ENCODE peak calls at places on chromosome 4, in four cellular contexts. P is HCT116, N is colonic mucosa, R is sigmoid colon. L is an unnamed sample. For H3K27me3, the result is how much of the 10 kb centered on the place peaks cover.

GRCh38 chr4:156773648-156774357 is 197.8 kb downstream of the PDGFC start:
- DNase-seq in R (no peak), N (no peak), P (no peak), L (no peak)

GRCh38 chr4:57148177-57148576 is 38.0 kb upstream of the IGFBP7 start:
- DNase-seq in P (no peak), R (no peak), N (no peak), L (no peak)

GRCh38 chr4:110487873-110488272 is 11.9 kb downstream of the ENPEP start:
- DNase-seq in P (no peak), R (no peak), N (no peak), L (no peak)

GRCh38 chr4:171582961-171583581 is 230.1 kb upstream of the GALNTL6 start:
- DNase-seq in R (no peak), N (no peak), P (no peak), L (no peak)

GRCh38 chr4:151743128-151743854 is 17.5 kb downstream of the GATB start:
- DNase-seq in P (no peak), N (no peak), R (no peak), L (peak)

GRCh38 chr4:42656736-42656985 is 244 bp downstream of the ATP8A1 start:
- DNase-seq in R (no peak), P (no peak), N (no peak), L (no peak)

GRCh38 chr4:137238456-137238855 is 293.8 kb downstream of the PCDH18 start:
- DNase-seq in P (no peak), N (no peak), R (no peak), L (no peak)

GRCh38 chr4:147157860-147158701 is 212.4 kb upstream of the TTC29 start:
- DNase-seq in N (no peak), P (no peak), R (no peak), L (no peak)

GRCh38 chr4:56622176-56622575 is 58.9 kb downstream of the HOPX start:
- DNase-seq in R (no peak), N (no peak), P (no peak), L (no peak)

GRCh38 chr4:152162331-152162697 is 373.6 kb downstream of the FBXW7 start:
- DNase-seq in P (no peak), R (no peak), N (no peak), L (no peak)

GRCh38 chr4:150140774-150141400 is 62.6 kb downstream of the DCLK2 start:
- DNase-seq in R (no peak), N (no peak), P (no peak), L (no peak)

GRCh38 chr4:73801692-73802091 is 34.8 kb upstream of the CXCL6 start:
- DNase-seq in P (no peak), N (no peak), R (no peak), L (no peak)

GRCh38 chr4:69970071-69970470 is 4.5 kb upstream of the CSN2 start:
- DNase-seq in N (no peak), P (no peak), R (no peak), L (no peak)

GRCh38 chr4:88737304-88738015 is 39.8 kb upstream of the NAP1L5 start:
- DNase-seq in N (peak), R (peak), P (no peak), L (peak)

GRCh38 chr4:154551872-154552686 is 1.9 kb upstream of the PLRG1 start:
- DNase-seq in R (peak), P (peak), N (peak), L (peak)

GRCh38 chr4:77201857-77202256 is 44.9 kb downstream of the CCNG2 start:
- DNase-seq in R (no peak), P (no peak), N (no peak), L (no peak)

GRCh38 chr4:173365359-173365996 is 5.3 kb upstream of the SAP30 start:
- DNase-seq in R (peak), N (peak), P (no peak), L (no peak)

GRCh38 chr4:41939016-41939623 is 3.9 kb downstream of the TMEM33 start:
- DNase-seq in R (no peak), N (no peak), P (no peak), L (no peak)

GRCh38 chr4:145935253-145936141 is 3.1 kb downstream of the ZNF827 start:
- DNase-seq in P (no peak), R (no peak), N (peak), L (no peak)

GRCh38 chr4:144547678-144548298 is 98.2 kb upstream of the HHIP start:
- DNase-seq in N (no peak), P (no peak), R (no peak), L (no peak)

GRCh38 chr4:112302320-112303274 is 5.4 kb downstream of the ALPK1 start:
- DNase-seq in R (no peak), N (no peak), P (no peak), L (no peak)

GRCh38 chr4:31088600-31089230 is 368.5 kb downstream of the PCDH7 start:
- DNase-seq in R (no peak), P (peak), N (no peak), L (peak)

GRCh38 chr4:6029254-6029653 is 11.0 kb upstream of the C4orf50 start:
- DNase-seq in R (no peak), N (no peak), P (no peak), L (no peak)

GRCh38 chr4:13891544-13891939 is 264.0 kb upstream of the BOD1L1 start:
- DNase-seq in R (no peak), P (no peak), N (no peak), L (no peak)

GRCh38 chr4:113998531-113998930 is 19.1 kb upstream of the ARSJ start:
- DNase-seq in N (no peak), R (no peak), P (no peak), L (no peak)

GRCh38 chr4:74884282-74884681 is 48.6 kb upstream of the PARM1 start:
- DNase-seq in N (no peak), P (no peak), R (no peak), L (no peak)

GRCh38 chr4:42396361-42397255 is 680 bp upstream of the SHISA3 start:
- DNase-seq in N (no peak), R (no peak), P (no peak), L (no peak)

GRCh38 chr4:2914220-2915126 is 48.7 kb downstream of the NOP14 start:
- DNase-seq in N (no peak), P (no peak), R (no peak), L (no peak)

GRCh38 chr4:159227984-159228383 is 125.1 kb downstream of the RAPGEF2 start:
- DNase-seq in R (peak), P (peak), N (peak), L (peak)

GRCh38 chr4:186204103-186204559 is 12.8 kb downstream of the CYP4V2 start:
- DNase-seq in R (peak), P (peak), N (no peak), L (no peak)

GRCh38 chr4:30924521-30924920 is 204.4 kb downstream of the PCDH7 start:
- DNase-seq in N (no peak), R (no peak), P (no peak), L (no peak)

GRCh38 chr4:53476232-53477037 is 99.0 kb downstream of the FIP1L1 start:
- DNase-seq in P (no peak), N (no peak), R (no peak), L (peak)

GRCh38 chr4:32318926-32319325 is 1598.8 kb downstream of the PCDH7 start:
- DNase-seq in P (no peak), N (no peak), R (no peak), L (no peak)

GRCh38 chr4:26131711-26132110 is 189.1 kb upstream of the RBPJ start:
- DNase-seq in N (no peak), R (no peak), P (no peak), L (no peak)

GRCh38 chr4:105329081-105329480 is 144.8 kb downstream of the PPA2 start:
- DNase-seq in R (no peak), N (no peak), P (no peak), L (no peak)

DNA sequence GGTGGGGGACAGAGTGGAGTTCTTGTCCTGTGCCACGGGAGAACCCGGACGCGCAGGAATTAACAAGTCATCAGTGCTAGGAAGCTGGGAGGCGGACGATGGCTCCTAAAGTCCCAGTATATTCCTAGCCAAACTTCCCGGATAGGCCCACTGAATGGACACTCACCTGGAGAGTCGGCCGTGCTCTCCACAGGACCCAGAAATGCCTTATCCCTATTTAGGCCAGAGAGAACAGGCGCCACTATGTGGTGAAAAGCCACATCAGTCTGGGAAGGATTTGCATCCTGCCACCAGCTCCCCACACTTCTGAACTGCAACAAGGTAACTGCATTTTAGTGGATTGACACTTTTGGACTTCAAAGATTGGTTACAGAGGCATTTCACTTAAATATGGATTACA is 1.1 kb downstream of the CFAP299 start:
- DNase-seq in N (peak), R (peak), P (peak), L (peak)
- TF ChIP-seq CTCF in N (no peak), R (no peak), P (peak), L (peak)

GRCh38 chr4:176789955-176790354 is 2.8 kb downstream of the VEGFC start:
- DNase-seq in N (no peak), R (no peak), P (peak), L (peak)

GRCh38 chr4:176784816-176785215 is 7.9 kb downstream of the VEGFC start:
- DNase-seq in P (no peak), R (no peak), N (no peak), L (no peak)

GRCh38 chr4:176788971-176789370 is 3.8 kb downstream of the VEGFC start:
- DNase-seq in R (no peak), P (no peak), N (no peak), L (no peak)

GRCh38 chr4:176790398-176790797 is 2.3 kb downstream of the VEGFC start:
- DNase-seq in N (no peak), P (no peak), R (no peak), L (no peak)

DNA sequence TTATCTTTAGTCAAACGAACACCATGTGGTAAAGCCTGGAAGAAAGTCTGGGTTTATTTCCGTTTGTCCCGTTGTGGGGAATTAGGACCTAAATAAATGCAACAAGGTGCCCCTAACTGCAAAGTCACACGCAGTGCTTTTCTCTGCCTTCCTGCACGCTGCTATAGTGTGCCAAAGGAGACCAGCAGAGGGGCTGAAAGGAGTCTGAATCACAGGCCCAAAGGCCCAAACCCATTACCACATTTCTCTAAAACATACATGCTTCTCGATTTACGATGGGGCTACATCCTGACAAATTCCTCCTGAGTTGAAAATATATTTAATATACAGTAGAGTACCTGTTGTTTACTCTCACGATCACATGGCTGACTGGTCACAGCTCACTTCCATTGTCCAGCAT is 4.5 kb downstream of the VEGFC start:
- DNase-seq in P (no peak), N (no peak), R (no peak), L (no peak)
- H3K4me3 ChIP-seq in P (no peak), N (no peak), R (no peak), L (no peak)

DNA sequence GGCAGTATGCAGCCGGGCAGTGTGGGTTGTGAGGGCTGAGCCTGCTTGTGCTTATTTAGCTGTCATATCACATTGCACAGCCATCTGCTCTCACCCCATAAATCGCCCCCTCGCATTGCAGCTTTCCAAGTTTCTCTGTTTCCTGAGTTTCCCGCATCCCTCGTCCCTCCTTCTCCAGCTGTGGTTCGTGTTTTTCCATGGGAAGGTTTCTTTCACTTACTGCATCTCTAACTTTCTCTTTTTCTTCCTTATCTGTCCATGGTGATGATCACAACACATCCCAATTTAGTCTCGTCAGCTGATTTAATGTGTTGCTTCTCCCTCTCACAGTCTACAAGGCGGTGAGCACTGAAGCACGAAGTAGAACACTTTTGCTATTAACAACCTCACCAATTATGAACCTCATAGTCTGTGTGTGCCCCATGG is 118.1 kb downstream of the ENPP6 start:
- DNase-seq in P (no peak), R (no peak), N (no peak), L (no peak)
- H3K27me3 ChIP-seq in P (under half), R (under half), N (under half), L (under half)

GRCh38 chr4:102809190-102809589 is 18.2 kb downstream of the UBE2D3 start:
- DNase-seq in R (no peak), N (no peak), P (no peak), L (no peak)
- TF ChIP-seq CTCF in R (no peak), N (no peak), P (no peak), L (no peak)

GRCh38 chr4:140003851-140004579 is 150.0 kb downstream of the MAML3 start:
- DNase-seq in P (no peak), N (no peak), R (no peak), L (no peak)
- H3K4me3 ChIP-seq in P (no peak), N (no peak), R (peak), L (peak)

L was measured in kidney epithelial cell.